ENCODE peak calls at places on chromosomes 3 and 15, in six cellular contexts. U, W, E, X, K and T are unnamed samples.
A peak's percentile ranks its signal among the peaks of the same experiment; 100 is the strongest.

GRCh38 chr15:91384189-91384720 is 284.2 kb downstream of the SV2B start:
- DNase-seq in U (no peak), W (no peak), E (no peak), X (no peak), K (no peak), T (no peak)

GRCh38 chr15:34818531-34818930 is 23.2 kb upstream of the ACTC1 start:
- DNase-seq in U (no peak), W (no peak), E (no peak), X (peak; percentile 6), K (no peak), T (peak; percentile 75)

GRCh38 chr3:4060064-4060463 is 243.1 kb upstream of the SETMAR start:
- DNase-seq in U (no peak), W (peak; percentile 52), E (no peak), X (no peak), K (no peak), T (no peak)

GRCh38 chr15:65110676-65111292 is 4.2 kb downstream of the UBAP1L start:
- DNase-seq in U (no peak), W (peak; percentile 82), E (no peak), X (peak; percentile 82), K (no peak), T (peak; percentile 92)

GRCh38 chr15:66702770-66703539 is 919 bp downstream of the SMAD6 start:
- DNase-seq in U (no peak), W (no peak), E (no peak), X (peak; percentile 51), K (no peak), T (no peak)

GRCh38 chr3:68116580-68116979 is 462.2 kb upstream of the SUCLG2 start:
- DNase-seq in U (no peak), W (no peak), E (no peak), X (no peak), K (no peak), T (no peak)

GRCh38 chr3:178588593-178588992 is 52.4 kb downstream of the KCNMB2 start:
- DNase-seq in U (no peak), W (no peak), E (no peak), X (no peak), K (no peak), T (no peak)

GRCh38 chr3:151900460-151900859 is 27.0 kb downstream of the SUCNR1 start:
- DNase-seq in U (no peak), W (no peak), E (no peak), X (peak; percentile 89), K (no peak), T (no peak)

GRCh38 chr15:70494861-70495571 is 268.3 kb downstream of the UACA start:
- DNase-seq in U (no peak), W (peak; percentile 66), E (no peak), X (peak; percentile 96), K (no peak), T (peak; percentile 96)

GRCh38 chr3:184005981-184006507 is 11.6 kb downstream of the ABCC5 start:
- DNase-seq in U (no peak), W (peak; percentile 80), E (peak; percentile 50), X (peak; percentile 28), K (no peak), T (peak; percentile 37)

GRCh38 chr3:81816473-81817260 is 55.2 kb upstream of the GBE1 start:
- DNase-seq in U (peak; percentile 76), W (no peak), E (no peak), X (peak; percentile 26), K (no peak), T (peak; percentile 0)

DNA sequence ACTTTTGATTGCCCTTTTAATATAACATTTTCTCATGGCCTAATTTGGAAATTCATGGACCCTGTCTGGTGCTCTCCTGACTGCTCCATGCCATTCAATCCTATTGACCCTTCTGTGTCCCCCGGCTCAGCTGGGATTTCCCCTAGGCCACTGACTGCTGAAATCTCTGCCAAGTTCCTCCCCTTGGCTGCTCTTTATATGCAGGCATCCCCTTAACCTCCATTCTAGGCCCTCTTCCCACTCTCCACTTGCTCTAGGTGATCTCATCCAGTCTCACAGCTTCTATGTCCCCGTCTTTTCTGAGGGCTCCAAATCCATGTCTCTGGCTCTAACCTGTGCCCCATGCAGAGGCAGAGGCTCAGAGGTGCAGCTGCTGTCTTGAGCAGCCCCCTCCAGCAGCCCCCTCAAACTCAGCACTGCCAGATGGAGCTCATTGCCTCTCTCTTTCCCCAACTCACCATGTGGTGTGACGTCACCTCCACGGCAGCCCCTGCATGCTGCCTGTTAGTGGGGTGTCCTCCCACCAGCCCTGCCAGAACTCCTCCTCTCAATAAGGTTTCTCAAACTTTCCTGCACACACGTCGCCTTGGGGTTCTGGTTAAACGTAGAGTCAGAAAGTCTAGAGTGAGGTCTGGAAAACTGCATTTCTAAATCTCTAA is 6.6 kb downstream of the FSD2 start:
- DNase-seq in U (no peak), W (no peak), E (no peak), X (no peak), K (no peak), T (no peak)
- H3K18ac ChIP-seq in U (no peak overlapping the region), W (no peak overlapping the region), E (no peak overlapping the region), X (no peak overlapping the region), K (no peak overlapping the region), T (no peak overlapping the region)

GRCh38 chr15:89746386-89746974 is 4.6 kb downstream of the MESP1 start:
- DNase-seq in U (no peak), W (peak; percentile 34), E (no peak), X (no peak), K (no peak), T (no peak)
- H2BK15ac ChIP-seq in U (peak overlapping the region; percentile 92), W (no peak overlapping the region), E (no peak overlapping the region), X (no peak overlapping the region), K (peak overlapping the region; percentile 53), T (no peak overlapping the region)

GRCh38 chr15:55742498-55742926 is 440 bp downstream of the PRTG start:
- DNase-seq in U (no peak), W (no peak), E (no peak), X (peak; percentile 68), K (no peak), T (peak; percentile 22)

GRCh38 chr15:55742927-55743614 is at the start of gene PRTG:
- DNase-seq in U (peak; percentile 98), W (peak; percentile 87), E (peak; percentile 76), X (peak; percentile 90), K (no peak), T (peak; percentile 69)

GRCh38 chr15:55740981-55741591 is 1.9 kb downstream of the PRTG start:
- DNase-seq in U (no peak), W (peak; percentile 69), E (no peak), X (peak; percentile 51), K (no peak), T (no peak)

GRCh38 chr15:55740479-55740878 is 2.5 kb downstream of the PRTG start:
- DNase-seq in U (no peak), W (no peak), E (no peak), X (peak; percentile 39), K (no peak), T (no peak)

GRCh38 chr15:55741592-55742497 is 1.1 kb downstream of the PRTG start:
- DNase-seq in U (no peak), W (peak; percentile 67), E (peak; percentile 60), X (peak; percentile 42), K (no peak), T (no peak)
- H3K18ac ChIP-seq in U (peak overlapping the region; percentile 100), W (peak overlapping the region; percentile 73), E (no peak overlapping the region), X (peak overlapping the region; percentile 82), K (no peak overlapping the region), T (no peak overlapping the region)

GRCh38 chr15:92612891-92613290 is 42.7 kb downstream of the FAM174B start:
- DNase-seq in U (no peak), W (no peak), E (no peak), X (no peak), K (no peak), T (no peak)
- H2BK15ac ChIP-seq in U (no peak overlapping the region), W (no peak overlapping the region), E (no peak overlapping the region), X (no peak overlapping the region), K (no peak overlapping the region), T (no peak overlapping the region)